ENCODE peak calls at places on chromosome 2, in ten cellular contexts. J is right atrium auricular region; G is IMR-90; Q is Peyer's patch; E is CD8-positive, alpha-beta T cell; U is gastrocnemius medialis; K is neuronal stem cell; W is tibial nerve; C is CD8-positive, alpha-beta memory T cell; A is CD4-positive, alpha-beta memory T cell. T is an unnamed sample.

GRCh38 chr2:232076272-232076671 is 114.8 kb downstream of the DIS3L2 start:
- DNase-seq in E (no peak), U (no peak), A (no peak), J (no peak), Q (no peak), C (no peak), K (no peak), G (no peak), W (no peak), T (no peak)

GRCh38 chr2:63093512-63093911 is 42.9 kb downstream of the OTX1 start:
- DNase-seq in A (no peak), K (no peak), C (no peak), G (no peak), E (no peak), Q (no peak), W (no peak), J (no peak), U (no peak), T (no peak)

GRCh38 chr2:228927028-228928010 is 343.8 kb downstream of the PID1 start:
- DNase-seq in U (no peak), J (no peak), C (no peak), A (no peak), G (no peak), E (no peak), K (no peak), Q (no peak), W (no peak), T (no peak)

GRCh38 chr2:142180820-142181533 is 50.2 kb upstream of the LRP1B start:
- DNase-seq in U (no peak), G (peak), K (peak), C (no peak), Q (no peak), W (no peak), A (peak), E (no peak), J (no peak), T (no peak)

GRCh38 chr2:3479430-3480320 is 39.7 kb downstream of the ADI1 start:
- DNase-seq in U (no peak), Q (no peak), W (no peak), G (no peak), E (no peak), J (no peak), C (no peak), K (no peak), A (no peak), T (no peak)

GRCh38 chr2:239318091-239318725 is 82.6 kb downstream of the HDAC4 start:
- DNase-seq in Q (no peak), W (no peak), E (no peak), J (no peak), K (no peak), A (no peak), U (no peak), G (no peak), C (no peak), T (no peak)

GRCh38 chr2:47008381-47009280 is 93.0 kb upstream of the MCFD2 start:
- DNase-seq in G (peak), J (no peak), U (no peak), Q (no peak), A (peak), C (no peak), K (peak), E (no peak), W (no peak), T (peak)

GRCh38 chr2:199806179-199806578 is 44.8 kb downstream of the FTCDNL1 start:
- DNase-seq in E (no peak), G (peak), W (no peak), U (no peak), C (no peak), Q (no peak), J (no peak), A (no peak), K (no peak), T (no peak)

GRCh38 chr2:26148501-26148900 is 24.4 kb upstream of the GAREM2 start:
- DNase-seq in K (no peak), A (no peak), Q (no peak), W (no peak), E (no peak), J (no peak), C (no peak), U (no peak), G (peak), T (no peak)

GRCh38 chr2:100806550-100806949 is 13.4 kb upstream of the NPAS2 start:
- DNase-seq in U (no peak), W (no peak), A (no peak), G (no peak), E (no peak), K (no peak), J (no peak), C (no peak), Q (no peak), T (no peak)

GRCh38 chr2:85872536-85873161 is 16.1 kb downstream of the ST3GAL5 start:
- DNase-seq in U (no peak), W (no peak), E (no peak), C (no peak), G (no peak), A (no peak), K (no peak), Q (no peak), J (no peak), T (no peak)

GRCh38 chr2:98334439-98335078 is 11.7 kb upstream of the CNGA3 start:
- DNase-seq in A (no peak), W (no peak), G (peak), U (no peak), J (no peak), E (no peak), Q (no peak), C (no peak), K (no peak), T (no peak)

GRCh38 chr2:185502351-185502750 is 236.3 kb upstream of the FSIP2 start:
- DNase-seq in U (no peak), C (no peak), E (no peak), W (no peak), Q (no peak), G (no peak), J (no peak), K (no peak), A (no peak), T (no peak)

GRCh38 chr2:202113571-202114142 is 40.6 kb downstream of the KIAA2012 start:
- DNase-seq in A (no peak), U (no peak), Q (no peak), C (no peak), J (no peak), K (no peak), W (no peak), E (no peak), G (peak), T (no peak)

GRCh38 chr2:159030674-159031380 is 62.4 kb downstream of the TANC1 start:
- DNase-seq in W (peak), Q (no peak), J (peak), E (no peak), A (no peak), C (no peak), G (peak), K (peak), U (peak), T (peak)

GRCh38 chr2:120894936-120895335 is 159.3 kb downstream of the GLI2 start:
- DNase-seq in C (no peak), E (no peak), W (no peak), Q (no peak), G (no peak), J (no peak), U (no peak), K (no peak), A (no peak), T (no peak)

GRCh38 chr2:219488844-219489194 is 9.9 kb upstream of the GMPPA start:
- DNase-seq in G (no peak), C (no peak), W (no peak), J (no peak), K (no peak), Q (no peak), U (no peak), A (no peak), E (no peak), T (no peak)

GRCh38 chr2:111219734-111220505 is 99.2 kb downstream of the BCL2L11 start:
- DNase-seq in C (no peak), J (no peak), K (no peak), G (no peak), W (no peak), A (no peak), U (no peak), Q (no peak), E (no peak), T (no peak)

GRCh38 chr2:15703365-15703869 is 111.7 kb downstream of the DDX1 start:
- DNase-seq in Q (no peak), A (no peak), G (no peak), E (no peak), K (no peak), W (no peak), U (no peak), C (no peak), J (no peak), T (no peak)

GRCh38 chr2:26534865-26535662 is 57.1 kb upstream of the OTOF start:
- DNase-seq in E (no peak), U (no peak), A (no peak), K (no peak), C (no peak), Q (no peak), W (no peak), J (no peak), G (no peak), T (no peak)

GRCh38 chr2:128755693-128756371 is 437.2 kb upstream of the HS6ST1 start:
- DNase-seq in J (peak), K (no peak), A (no peak), W (no peak), Q (no peak), C (no peak), G (no peak), E (no peak), U (no peak), T (no peak)

GRCh38 chr2:145744541-145745386 is 1224.8 kb upstream of the ZEB2 start:
- DNase-seq in E (no peak), Q (no peak), U (no peak), C (no peak), G (peak), J (no peak), K (no peak), A (no peak), W (no peak), T (no peak)

GRCh38 chr2:174340400-174341300 is 5.9 kb downstream of the SP9 start:
- DNase-seq in J (no peak), A (no peak), K (peak), C (no peak), W (no peak), U (no peak), Q (no peak), G (no peak), E (no peak), T (no peak)

GRCh38 chr2:45153126-45153525 is 143.9 kb upstream of the SIX2 start:
- DNase-seq in G (no peak), C (no peak), A (no peak), J (no peak), U (no peak), Q (no peak), K (no peak), E (no peak), W (no peak), T (no peak)

GRCh38 chr2:164840930-164841718 is 499 bp downstream of the COBLL1 start:
- DNase-seq in G (peak), E (no peak), J (no peak), C (no peak), U (peak), Q (peak), K (peak), A (no peak), W (no peak), T (peak)

GRCh38 chr2:227160164-227160563 is 3.8 kb downstream of the COL4A4 start:
- DNase-seq in E (no peak), W (no peak), K (no peak), C (no peak), Q (no peak), A (no peak), J (no peak), G (no peak), U (no peak), T (no peak)

GRCh38 chr2:34004936-34005335 is 405.8 kb upstream of the FAM98A start:
- DNase-seq in C (no peak), A (no peak), U (no peak), J (no peak), W (no peak), G (no peak), E (no peak), Q (no peak), K (no peak), T (no peak)

GRCh38 chr2:136025057-136025973 is 39.9 kb upstream of the DARS1 start:
- DNase-seq in G (peak), K (peak), E (peak), J (peak), W (no peak), U (peak), A (no peak), Q (peak), C (peak), T (peak)

GRCh38 chr2:63769915-63770314 is 71.8 kb upstream of the UGP2 start:
- DNase-seq in A (no peak), K (no peak), U (no peak), C (no peak), W (no peak), E (no peak), Q (no peak), J (no peak), G (no peak), T (no peak)

GRCh38 chr2:70697603-70698383 is 70.2 kb downstream of the ADD2 start:
- DNase-seq in A (no peak), Q (no peak), G (no peak), U (no peak), K (no peak), C (no peak), W (no peak), J (peak), E (no peak), T (no peak)

GRCh38 chr2:39216495-39217191 is 27.1 kb downstream of the CDKL4 start:
- DNase-seq in W (no peak), U (no peak), E (peak), G (no peak), Q (peak), J (no peak), A (peak), C (peak), K (no peak), T (no peak)

GRCh38 chr2:203855274-203855673 is 12.3 kb upstream of the CTLA4 start:
- DNase-seq in A (no peak), W (no peak), K (no peak), J (no peak), C (no peak), E (no peak), U (no peak), Q (no peak), G (no peak), T (no peak)

GRCh38 chr2:66268756-66269155 is 166.2 kb upstream of the MEIS1 start:
- DNase-seq in C (no peak), J (no peak), Q (no peak), K (no peak), U (no peak), W (no peak), G (no peak), A (no peak), E (no peak), T (no peak)

GRCh38 chr2:174341995-174342571 is 7.3 kb downstream of the SP9 start:
- DNase-seq in E (no peak), J (no peak), Q (no peak), C (no peak), A (no peak), K (peak), U (no peak), W (no peak), G (no peak), T (no peak)

GRCh38 chr2:189500456-189501160 is 59.3 kb downstream of the WDR75 start:
- DNase-seq in K (no peak), C (no peak), A (no peak), W (no peak), Q (no peak), U (no peak), E (no peak), G (no peak), J (no peak), T (no peak)

GRCh38 chr2:74583504-74583903 is 29.0 kb downstream of the DOK1 start:
- DNase-seq in Q (no peak), U (no peak), G (peak), E (no peak), K (peak), C (no peak), W (no peak), J (no peak), A (no peak), T (no peak)

GRCh38 chr2:31189141-31189540 is 28.2 kb downstream of the CAPN14 start:
- DNase-seq in G (no peak), C (no peak), U (no peak), W (no peak), J (no peak), Q (no peak), K (no peak), E (no peak), A (no peak), T (no peak)

DNA sequence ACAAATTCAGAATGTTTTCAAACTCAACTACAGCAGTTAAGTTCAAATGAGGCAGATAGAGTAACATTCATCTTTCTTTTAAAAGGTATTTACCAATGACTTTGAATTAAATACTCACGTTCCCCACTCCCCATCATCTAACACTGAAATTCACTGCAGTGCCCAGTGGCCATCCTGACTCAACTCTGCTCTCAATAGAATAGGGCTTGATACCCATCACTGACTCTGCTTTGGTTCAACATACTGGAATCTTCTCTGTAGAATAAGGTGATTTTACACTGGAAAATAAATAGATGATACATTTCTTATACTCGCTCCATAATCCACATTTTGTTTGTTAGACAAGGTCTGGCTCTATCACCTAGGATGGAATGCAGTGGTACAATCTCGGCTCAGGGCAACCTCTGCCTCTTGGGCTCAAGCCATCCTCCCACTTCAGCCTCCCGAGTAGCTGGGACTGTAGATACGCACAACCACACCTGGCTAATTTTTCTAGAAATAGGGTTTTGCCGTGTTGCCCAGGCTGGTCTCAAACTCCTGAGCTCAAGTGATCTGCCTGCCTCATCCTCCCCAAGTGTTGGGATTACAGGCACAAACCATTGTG is 66.4 kb downstream of the PRPF40A start:
- DNase-seq in C (no peak), E (no peak), J (no peak), A (no peak), G (no peak), K (no peak), W (no peak), U (no peak), Q (no peak), T (no peak)
- H3K27ac ChIP-seq in C (no peak), E (no peak), J (no peak), A (no peak), G (no peak), K (no peak), W (no peak), U (no peak), Q (no peak), T (no peak)

DNA sequence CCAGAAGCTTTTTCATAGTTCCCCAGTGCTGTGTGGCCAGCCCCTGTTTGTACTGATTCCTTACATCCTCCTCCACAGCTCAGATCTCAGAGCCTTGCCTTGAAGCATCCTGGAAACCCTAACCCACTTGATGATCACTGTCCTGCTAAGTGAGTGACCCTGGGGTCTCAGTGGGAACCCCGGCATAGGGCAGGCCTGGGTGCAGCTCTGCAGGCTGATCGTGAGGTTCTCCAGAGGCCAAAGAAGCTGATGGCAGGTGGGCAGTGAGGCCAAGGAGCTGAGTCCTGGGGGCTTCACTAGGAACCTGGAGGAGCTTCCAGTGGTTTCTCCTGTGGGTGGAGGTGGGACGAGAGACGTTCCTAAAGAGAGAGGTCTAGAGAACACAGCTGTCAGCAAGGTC is 47.4 kb upstream of the BIN1 start:
- DNase-seq in Q (no peak), G (no peak), J (no peak), C (no peak), W (no peak), E (no peak), K (no peak), A (no peak), U (no peak), T (no peak)
- H3K27ac ChIP-seq in Q (peak), G (peak), J (no peak), C (no peak), W (no peak), E (no peak), K (no peak), A (no peak), U (peak), T (no peak)

GRCh38 chr2:237593596-237594310 is 3.2 kb upstream of the RAB17 start:
- DNase-seq in C (no peak), J (no peak), K (no peak), G (no peak), W (no peak), E (no peak), A (no peak), U (no peak), Q (no peak), T (no peak)
- H3K27ac ChIP-seq in C (no peak), J (no peak), K (no peak), G (no peak), W (no peak), E (no peak), A (no peak), U (no peak), Q (no peak), T (no peak)

DNA sequence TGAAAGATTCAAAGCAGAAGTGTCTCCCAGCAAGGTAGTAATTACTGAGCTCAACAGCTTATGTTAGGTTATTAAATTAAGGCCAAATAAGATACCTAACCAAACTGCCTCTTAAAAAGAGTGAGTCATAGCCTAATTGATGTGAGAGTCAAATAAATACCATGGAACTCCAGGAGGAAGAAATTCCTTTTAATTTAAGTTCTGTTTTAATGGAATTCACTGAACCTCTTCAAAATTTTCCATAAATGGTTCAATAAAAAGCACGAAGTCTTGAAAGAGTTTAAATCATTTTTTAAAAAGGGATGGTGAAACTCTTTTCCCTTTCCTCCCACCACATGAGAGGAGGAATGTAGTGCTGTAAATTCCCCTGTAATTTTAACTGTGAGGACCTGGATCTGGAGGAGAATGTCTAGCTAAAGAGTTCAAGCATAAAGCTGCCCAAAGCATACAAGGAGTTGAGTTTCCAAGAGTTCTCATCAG is 180.8 kb upstream of the MMADHC start:
- DNase-seq in W (no peak), K (no peak), J (no peak), E (no peak), A (no peak), G (peak), U (no peak), Q (no peak), C (no peak), T (no peak)
- H3K27ac ChIP-seq in W (no peak), K (no peak), J (no peak), E (no peak), A (no peak), G (no peak), U (no peak), Q (no peak), C (no peak), T (no peak)

GRCh38 chr2:172377408-172377807 is 50.0 kb upstream of the ITGA6 start:
- DNase-seq in J (no peak), Q (no peak), C (no peak), E (no peak), W (no peak), U (no peak), A (no peak), K (no peak), G (no peak), T (no peak)

GRCh38 chr2:172373761-172374160 is 53.6 kb upstream of the ITGA6 start:
- DNase-seq in G (no peak), Q (no peak), C (no peak), A (no peak), K (no peak), J (no peak), E (no peak), W (no peak), U (no peak), T (no peak)

GRCh38 chr2:172376505-172377125 is 50.8 kb upstream of the ITGA6 start:
- DNase-seq in E (no peak), G (no peak), A (no peak), U (no peak), Q (no peak), W (no peak), J (no peak), K (no peak), C (no peak), T (no peak)

GRCh38 chr2:172374318-172375240 is 52.8 kb upstream of the ITGA6 start:
- DNase-seq in C (no peak), J (no peak), Q (no peak), E (no peak), U (no peak), W (no peak), A (no peak), G (no peak), K (no peak), T (no peak)

DNA sequence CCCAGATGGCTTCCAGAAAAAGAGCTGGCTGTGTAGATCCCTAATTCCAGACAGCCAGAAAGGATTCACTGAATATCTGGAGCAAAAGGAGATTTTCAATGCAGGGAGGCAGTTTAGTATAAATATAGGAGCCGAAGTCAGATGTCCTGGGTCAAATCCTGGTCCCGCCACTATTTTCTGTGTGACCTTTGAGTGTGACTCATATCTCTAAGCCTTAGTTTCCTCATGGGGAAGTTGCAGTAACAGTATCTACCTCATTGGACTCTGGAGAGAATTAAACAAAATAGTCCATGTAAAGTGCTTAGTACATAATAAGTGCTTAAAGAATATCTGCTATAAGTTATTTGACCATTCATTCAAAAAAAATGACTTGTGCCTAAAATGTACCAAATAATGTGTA is 52.1 kb upstream of the ITGA6 start:
- DNase-seq in Q (no peak), C (no peak), G (no peak), E (no peak), U (no peak), A (no peak), W (no peak), K (no peak), J (no peak), T (no peak)
- H3K27ac ChIP-seq in Q (peak), C (no peak), G (no peak), E (no peak), U (no peak), A (no peak), W (no peak), K (no peak), J (no peak), T (peak)

T was measured in left ventricle myocardium inferior.